ENCODE peak calls at places on chromosomes 4 and X, in eight cellular contexts. B is CD4-positive, alpha-beta T cell; J is fibroblast of lung; O is BE2C; Y is endothelial cell of umbilical vein; A is A549; F is transverse colon; L is GM23338. H is an unnamed sample.

GRCh38 chr4:128358231-128358902 is 70.8 kb upstream of the PGRMC2 start:
- DNase-seq in B (no peak), J (peak; percentile 82), O (no peak), Y (no peak), A (no peak), F (no peak), L (no peak), H (no peak)

GRCh38 chrX:148133099-148133725 is 152.1 kb downstream of the FMR1NB start:
- DNase-seq in B (no peak), J (no peak), O (no peak), Y (peak; percentile 14), A (no peak), F (no peak), L (peak; percentile 9), H (no peak)

GRCh38 chr4:71283642-71284257 is 55.1 kb upstream of the SLC4A4 start:
- DNase-seq in B (no peak), J (no peak), O (no peak), Y (no peak), A (no peak), F (no peak), L (no peak), H (no peak)

GRCh38 chr4:7755529-7755928 is 184.1 kb downstream of the AFAP1 start:
- DNase-seq in B (no peak), J (no peak), O (no peak), Y (no peak), A (no peak), F (no peak), L (no peak), H (no peak)

GRCh38 chrX:44731160-44731559 is 112.7 kb upstream of the DUSP21 start:
- DNase-seq in B (no peak), J (peak; percentile 6), O (no peak), Y (no peak), A (no peak), F (no peak), L (no peak), H (no peak)

GRCh38 chr4:65669008-65669971 is 999 bp downstream of the EPHA5 start:
- DNase-seq in B (no peak), J (peak; percentile 59), O (peak; percentile 15), Y (no peak), A (no peak), F (no peak), L (peak; percentile 62), H (no peak)

GRCh38 chr4:106329027-106329618 is 12.8 kb downstream of the AIMP1 start:
- DNase-seq in B (no peak), J (peak; percentile 43), O (no peak), Y (peak; percentile 69), A (peak; percentile 18), F (no peak), L (peak; percentile 66), H (no peak)

GRCh38 chrX:40729923-40730584 is 5.3 kb downstream of the MED14 start:
- DNase-seq in B (no peak), J (no peak), O (no peak), Y (no peak), A (no peak), F (peak; percentile 30), L (no peak), H (no peak)

GRCh38 chr4:8148785-8149435 is 9.7 kb downstream of the ABLIM2 start:
- DNase-seq in B (no peak), J (no peak), O (no peak), Y (no peak), A (no peak), F (no peak), L (no peak), H (no peak)

GRCh38 chr4:152778656-152779512 is 646 bp downstream of the TIGD4 start:
- DNase-seq in B (peak; percentile 21), J (no peak), O (peak; percentile 24), Y (peak; percentile 34), A (peak; percentile 6), F (peak; percentile 32), L (peak; percentile 65), H (no peak)

GRCh38 chr4:61795998-61796397 is 595.9 kb downstream of the ADGRL3 start:
- DNase-seq in B (no peak), J (no peak), O (no peak), Y (no peak), A (no peak), F (no peak), L (no peak), H (no peak)

GRCh38 chr4:188432328-188432727 is 293.1 kb downstream of the TRIML1 start:
- DNase-seq in B (no peak), J (no peak), O (no peak), Y (no peak), A (no peak), F (no peak), L (no peak), H (no peak)

GRCh38 chr4:8144359-8144758 is 14.3 kb downstream of the ABLIM2 start:
- DNase-seq in B (no peak), J (no peak), O (no peak), Y (no peak), A (no peak), F (no peak), L (peak; percentile 56), H (no peak)

GRCh38 chrX:98028691-98029090 is 1145.0 kb downstream of the RPA4 start:
- DNase-seq in B (no peak), J (no peak), O (no peak), Y (no peak), A (no peak), F (no peak), L (no peak), H (no peak)

GRCh38 chrX:139596068-139596467 is 65.5 kb downstream of the F9 start:
- DNase-seq in B (no peak), J (no peak), O (no peak), Y (no peak), A (no peak), F (no peak), L (peak; percentile 20), H (no peak)

GRCh38 chr4:99815597-99816011 is 1.0 kb upstream of the DAPP1 start:
- DNase-seq in B (no peak), J (no peak), O (no peak), Y (no peak), A (no peak), F (peak; percentile 74), L (peak; percentile 33), H (no peak)

GRCh38 chr4:17786567-17786966 is 5.1 kb upstream of the FAM184B start:
- DNase-seq in B (no peak), J (peak; percentile 56), O (no peak), Y (no peak), A (no peak), F (no peak), L (no peak), H (no peak)

DNA sequence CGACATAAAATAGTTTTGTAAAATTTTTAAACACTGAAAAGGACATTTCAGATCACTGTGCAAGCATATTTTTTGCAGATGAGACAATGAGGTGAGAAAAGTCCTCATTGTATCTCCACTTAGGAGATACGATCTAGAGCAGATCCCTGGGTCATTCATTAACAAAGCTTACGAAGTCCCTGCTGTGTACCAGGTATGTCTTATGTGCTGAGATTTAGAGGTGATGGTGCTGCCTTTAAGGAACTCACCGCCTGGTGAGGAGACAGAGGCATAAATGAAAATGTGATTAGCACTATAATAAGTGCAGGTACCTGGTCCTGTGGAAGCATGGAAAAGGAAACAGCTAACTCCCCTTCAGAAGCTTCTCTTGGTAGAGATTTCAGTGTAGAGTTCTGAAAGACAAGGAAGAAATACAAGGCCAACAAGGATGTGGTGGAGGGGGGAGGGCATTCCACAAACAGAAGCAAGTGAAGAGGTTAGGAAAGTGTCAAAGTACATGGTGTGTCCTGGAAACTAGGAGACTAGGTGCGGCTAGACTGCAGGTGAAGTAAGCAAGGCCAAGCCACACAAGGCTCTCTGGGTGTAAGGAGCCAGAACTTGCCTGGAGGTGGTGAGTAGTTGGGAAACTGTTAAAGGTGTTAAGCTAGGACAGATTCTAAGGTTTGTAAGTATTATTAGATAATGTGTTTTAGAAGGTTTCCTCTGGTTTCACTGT is 1.5 kb upstream of the NDNF start:
- DNase-seq in B (no peak), J (no peak), O (no peak), Y (no peak), A (no peak), F (peak; percentile 71), L (peak; percentile 51), H (no peak)
- TF ChIP-seq CTCF in B (no peak), J (no peak), O (no peak), Y (no peak), A (no peak), F (peak; percentile 24), L (no peak), H (no peak)

GRCh38 chrX:45849261-45849660 is 648.6 kb upstream of the DIPK2B start:
- DNase-seq in B (no peak), J (peak; percentile 91), O (no peak), Y (peak; percentile 57), A (peak; percentile 43), F (no peak), L (peak; percentile 14), H (no peak)
- TF ChIP-seq CTCF in B (peak; percentile 53), J (peak; percentile 24), O (peak; percentile 8), Y (peak; percentile 17), A (peak; percentile 51), F (no peak), L (no peak), H (peak; percentile 29)

GRCh38 chrX:132636080-132636479 is 147.2 kb upstream of the MBNL3 start:
- DNase-seq in B (no peak), J (no peak), O (no peak), Y (peak; percentile 6), A (no peak), F (no peak), L (peak; percentile 3), H (no peak)
- TF ChIP-seq CTCF in B (no peak), J (no peak), O (no peak), Y (no peak), A (peak; percentile 41), F (no peak), L (peak; percentile 22), H (no peak)

GRCh38 chr4:15239866-15240265 is 188.0 kb upstream of the C1QTNF7 start:
- DNase-seq in B (no peak), J (peak; percentile 31), O (no peak), Y (no peak), A (no peak), F (no peak), L (no peak), H (no peak)

GRCh38 chr4:15241946-15242345 is 185.9 kb upstream of the C1QTNF7 start:
- DNase-seq in B (no peak), J (peak; percentile 3), O (no peak), Y (no peak), A (no peak), F (no peak), L (no peak), H (no peak)

GRCh38 chr4:15240764-15241163 is 187.1 kb upstream of the C1QTNF7 start:
- DNase-seq in B (no peak), J (peak; percentile 41), O (no peak), Y (no peak), A (no peak), F (no peak), L (no peak), H (no peak)

GRCh38 chr4:15234585-15235126 is 193.2 kb upstream of the C1QTNF7 start:
- DNase-seq in B (no peak), J (peak; percentile 96), O (no peak), Y (no peak), A (no peak), F (no peak), L (no peak), H (no peak)

GRCh38 chr4:15238720-15239119 is 189.1 kb upstream of the C1QTNF7 start:
- DNase-seq in B (no peak), J (peak; percentile 30), O (peak; percentile 34), Y (peak; percentile 11), A (peak; percentile 25), F (no peak), L (peak; percentile 74), H (no peak)
- TF ChIP-seq CTCF in B (peak; percentile 54), J (peak; percentile 74), O (peak; percentile 61), Y (peak; percentile 26), A (peak; percentile 56), F (peak; percentile 36), L (peak; percentile 89), H (peak; percentile 84)

H was measured in CD14-positive monocyte.